ENCODE peak calls at places on chromosomes 3 and 15, in six cellular contexts. W is endothelial cell; F is activated CD8-positive, alpha-beta memory T cell treated with anti-CD3 and anti-CD28 coated beads, Interleukin-2, amount 50 U/mL, for 4 hours; K is astrocyte of the spinal cord; A is NCI-H774; Q is NCI-H1092. R is an unnamed sample.

GRCh38 chr3:127628788-127629456 is at the start of gene PODXL2:
- DNase-seq in W (peak; percentile 57), F (peak; percentile 40), K (peak; percentile 40), A (peak; percentile 77), Q (no peak), R (peak; percentile 66)

GRCh38 chr15:58703610-58704009 is 45.9 kb downstream of the ADAM10 start:
- DNase-seq in W (no peak), F (no peak), K (no peak), A (no peak), Q (no peak), R (no peak)

GRCh38 chr3:168604767-168605166 is 509.0 kb upstream of the GOLIM4 start:
- DNase-seq in W (no peak), F (no peak), K (no peak), A (no peak), Q (no peak), R (no peak)

GRCh38 chr3:151276038-151277027 is 2.0 kb downstream of the P2RY14 start:
- DNase-seq in W (no peak), F (peak; percentile 15), K (no peak), A (no peak), Q (no peak), R (no peak)

GRCh38 chr3:128727996-128728395 is 2.0 kb downstream of the RAB7A start:
- DNase-seq in W (no peak), F (no peak), K (no peak), A (no peak), Q (no peak), R (peak; percentile 30)

GRCh38 chr3:160194438-160194837 is 30.8 kb upstream of the C3orf80 start:
- DNase-seq in W (no peak), F (no peak), K (no peak), A (no peak), Q (no peak), R (no peak)

GRCh38 chr15:26841514-26841913 is 25.3 kb upstream of the GABRA5 start:
- DNase-seq in W (no peak), F (no peak), K (no peak), A (no peak), Q (no peak), R (no peak)

GRCh38 chr3:109356442-109357155 is 19.3 kb upstream of the DPPA4 start:
- DNase-seq in W (no peak), F (no peak), K (no peak), A (no peak), Q (no peak), R (no peak)

GRCh38 chr15:90924375-90924774 is 8.0 kb downstream of the HDDC3 start:
- DNase-seq in W (no peak), F (no peak), K (no peak), A (no peak), Q (no peak), R (no peak)

GRCh38 chr15:37767841-37768455 is 166.5 kb upstream of the TMCO5A start:
- DNase-seq in W (no peak), F (no peak), K (no peak), A (no peak), Q (no peak), R (no peak)

GRCh38 chr15:72193781-72194396 is 3.7 kb downstream of the GRAMD2A start:
- DNase-seq in W (no peak), F (no peak), K (no peak), A (no peak), Q (no peak), R (no peak)

GRCh38 chr3:72473156-72473555 is 375.1 kb downstream of the SHQ1 start:
- DNase-seq in W (no peak), F (no peak), K (no peak), A (no peak), Q (no peak), R (no peak)

GRCh38 chr15:60575995-60576394 is 97.1 kb upstream of the ICE2 start:
- DNase-seq in W (no peak), F (no peak), K (no peak), A (no peak), Q (no peak), R (no peak)

GRCh38 chr3:41295740-41296139 is 96.4 kb downstream of the CTNNB1 start:
- DNase-seq in W (no peak), F (no peak), K (no peak), A (no peak), Q (no peak), R (no peak)

GRCh38 chr3:146532406-146532805 is 12.0 kb downstream of the PLSCR1 start:
- DNase-seq in W (no peak), F (no peak), K (no peak), A (no peak), Q (no peak), R (no peak)